ENCODE peak calls at places on chromosomes 11 and 22, in four cellular contexts. One of them, this sample, is unnamed.

GRCh38 chr11:13668957-13669521 is 571 bp downstream of the FAR1 start:
- DNase-seq in K562: peak
- DNase-seq in NCI-H1436 treated with DMSO at 0.1 percent for 48 hours: no peak
- DNase-seq in amniotic epithelial cell: peak
- DNase-seq in this sample: peak

GRCh38 chr11:18773104-18773503 is 18.5 kb downstream of the PTPN5 start:
- DNase-seq in K562: no peak
- DNase-seq in amniotic epithelial cell: no peak
- DNase-seq in NCI-H1436 treated with DMSO at 0.1 percent for 48 hours: no peak
- DNase-seq in this sample: no peak

GRCh38 chr11:93743316-93743715 is 1.8 kb downstream of the C11orf54 start:
- DNase-seq in NCI-H1436 treated with DMSO at 0.1 percent for 48 hours: no peak
- DNase-seq in K562: no peak
- DNase-seq in amniotic epithelial cell: no peak
- DNase-seq in this sample: no peak

GRCh38 chr11:64763804-64764611 is 4.2 kb upstream of the PYGM start:
- DNase-seq in amniotic epithelial cell: no peak
- DNase-seq in K562: no peak
- DNase-seq in NCI-H1436 treated with DMSO at 0.1 percent for 48 hours: no peak
- DNase-seq in this sample: no peak

GRCh38 chr11:1458340-1459218 is 28.0 kb downstream of the MOB2 start:
- DNase-seq in NCI-H1436 treated with DMSO at 0.1 percent for 48 hours: no peak
- DNase-seq in amniotic epithelial cell: peak
- DNase-seq in K562: peak
- DNase-seq in this sample: no peak

GRCh38 chr22:36258750-36259619 is 6.1 kb downstream of the APOL1 start:
- DNase-seq in amniotic epithelial cell: peak
- DNase-seq in NCI-H1436 treated with DMSO at 0.1 percent for 48 hours: no peak
- DNase-seq in K562: peak
- DNase-seq in this sample: no peak

GRCh38 chr11:35664977-35665441 is 2.4 kb downstream of the TRIM44 start:
- DNase-seq in NCI-H1436 treated with DMSO at 0.1 percent for 48 hours: no peak
- DNase-seq in K562: peak
- DNase-seq in amniotic epithelial cell: peak
- DNase-seq in this sample: no peak

GRCh38 chr22:42978453-42979103 is 36.4 kb downstream of the PACSIN2 start:
- DNase-seq in K562: no peak
- DNase-seq in amniotic epithelial cell: peak
- DNase-seq in NCI-H1436 treated with DMSO at 0.1 percent for 48 hours: no peak
- DNase-seq in this sample: peak

GRCh38 chr11:106238704-106239360 is 161.4 kb downstream of the AASDHPPT start:
- DNase-seq in NCI-H1436 treated with DMSO at 0.1 percent for 48 hours: no peak
- DNase-seq in K562: no peak
- DNase-seq in amniotic epithelial cell: peak
- DNase-seq in this sample: no peak

This sample was measured in MG63.